ENCODE peak calls at places on chromosomes 4 and X, in seven cellular contexts. A is HCT116, G is GM12878, M is H1, V is K562, K is SK-N-SH, R is HepG2. D is an unnamed sample.

GRCh38 chrX:72572248-72573157 is at the start of gene HDAC8:
- DNase-seq in R (peak; percentile 76), V (peak; percentile 65), A (peak; percentile 70), K (peak; percentile 80), M (peak; percentile 61), G (peak; percentile 63), D (peak; percentile 2)

GRCh38 chrX:11768039-11768438 is 10.0 kb downstream of the MSL3 start:
- DNase-seq in K (no peak), V (no peak), M (no peak), G (no peak), A (no peak), R (no peak), D (no peak)

GRCh38 chr4:3334316-3334715 is 41.5 kb downstream of the RGS12 start:
- DNase-seq in G (no peak), V (no peak), A (no peak), M (no peak), R (no peak), K (no peak), D (no peak)

GRCh38 chrX:152913915-152914314 is 16.0 kb downstream of the ZNF185 start:
- DNase-seq in R (no peak), M (no peak), A (no peak), K (peak; percentile 69), V (no peak), G (no peak), D (no peak)

GRCh38 chrX:150753968-150754367 is 60.8 kb downstream of the MTMR1 start:
- DNase-seq in A (no peak), K (no peak), M (no peak), V (no peak), G (no peak), R (no peak), D (no peak)

GRCh38 chr4:98612318-98613250 is 45.8 kb downstream of the TSPAN5 start:
- DNase-seq in V (no peak), K (no peak), R (no peak), M (no peak), A (no peak), G (no peak), D (no peak)

GRCh38 chrX:39152106-39152649 is 350.9 kb downstream of the MID1IP1 start:
- DNase-seq in M (peak; percentile 85), K (peak; percentile 65), R (no peak), V (peak; percentile 77), A (no peak), G (no peak), D (no peak)

GRCh38 chrX:31178769-31179125 is 106.9 kb upstream of the FTHL17 start:
- DNase-seq in K (no peak), A (no peak), V (no peak), R (no peak), G (no peak), M (no peak), D (no peak)

GRCh38 chr4:15333692-15334633 is 93.9 kb upstream of the C1QTNF7 start:
- DNase-seq in R (no peak), G (peak; percentile 32), A (no peak), K (no peak), M (no peak), V (no peak), D (no peak)

GRCh38 chr4:56650259-56651070 is 30.6 kb downstream of the HOPX start:
- DNase-seq in V (no peak), K (no peak), R (no peak), M (no peak), A (no peak), G (no peak), D (no peak)

GRCh38 chr4:1572964-1573720 is 111.0 kb downstream of the FAM53A start:
- DNase-seq in G (no peak), M (no peak), R (no peak), K (no peak), A (no peak), V (no peak), D (no peak)

GRCh38 chr4:7291372-7292135 is 99.2 kb downstream of the SORCS2 start:
- DNase-seq in G (no peak), M (no peak), A (no peak), V (no peak), R (no peak), K (no peak), D (peak; percentile 54)

GRCh38 chr4:109649872-109650271 is 53.4 kb downstream of the CASP6 start:
- DNase-seq in R (no peak), K (no peak), G (peak; percentile 56), M (no peak), A (no peak), V (no peak), D (no peak)

DNA sequence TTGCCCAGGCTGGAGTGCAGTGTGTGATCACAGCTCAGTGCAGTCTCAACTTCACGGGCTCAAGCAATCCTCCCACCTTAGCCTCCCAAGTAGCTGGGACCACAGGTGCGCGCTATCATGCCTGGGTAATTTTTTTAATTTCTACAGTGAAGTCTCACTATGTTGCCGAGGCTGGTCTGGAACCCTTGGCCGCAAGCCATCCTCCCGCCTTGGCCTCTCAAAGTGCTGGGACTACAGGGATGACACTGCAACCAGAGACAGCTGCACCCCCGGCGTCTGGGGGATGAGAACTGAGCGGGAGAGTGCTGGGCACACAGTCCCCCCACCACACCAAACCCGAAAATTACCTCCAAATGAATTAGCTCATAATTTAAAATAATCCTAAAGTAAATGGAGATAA is 33.1 kb upstream of the GTPBP6 start:
- DNase-seq in M (peak; percentile 22), R (no peak), V (no peak), K (no peak), G (no peak), A (no peak), D (no peak)
- TF ChIP-seq JUND in M (no peak), R (no peak), V (no peak), K (no peak), G (no peak), A (no peak), D (no peak)

DNA sequence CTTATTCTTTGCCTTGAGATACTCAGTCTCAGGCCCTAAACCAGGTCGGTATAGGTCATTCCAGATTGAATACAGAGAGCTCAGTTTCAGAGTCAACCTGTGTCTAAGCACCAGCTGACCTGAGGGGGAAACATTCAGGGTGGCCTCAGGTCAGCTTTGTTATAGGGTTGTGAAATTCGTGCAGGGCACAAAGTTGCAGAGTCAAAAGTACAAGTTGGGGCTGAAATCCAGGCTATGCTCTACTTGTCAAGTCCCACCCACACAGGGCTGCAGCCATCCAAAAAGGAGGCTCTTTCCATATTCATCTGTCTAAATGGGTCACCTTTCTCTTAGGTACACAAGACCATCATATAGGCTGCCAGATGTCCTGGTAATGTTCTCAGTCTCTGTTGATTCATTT is 89.7 kb downstream of the ITIH6 start:
- DNase-seq in R (peak; percentile 10), G (no peak), K (no peak), A (no peak), M (no peak), V (no peak), D (no peak)
- TF ChIP-seq JUND in R (no peak), G (no peak), K (no peak), A (no peak), M (no peak), V (no peak), D (no peak)

GRCh38 chr4:19402666-19403065 is 849.0 kb upstream of the SLIT2 start:
- DNase-seq in G (no peak), R (no peak), V (no peak), M (no peak), K (no peak), A (no peak), D (no peak)

GRCh38 chr4:19403786-19404185 is 847.9 kb upstream of the SLIT2 start:
- DNase-seq in K (no peak), R (no peak), A (no peak), G (no peak), V (no peak), M (no peak), D (no peak)

GRCh38 chr4:19400820-19401219 is 850.9 kb upstream of the SLIT2 start:
- DNase-seq in A (no peak), R (no peak), V (no peak), K (no peak), M (no peak), G (no peak), D (no peak)

GRCh38 chr4:19399001-19399400 is 852.7 kb upstream of the SLIT2 start:
- DNase-seq in A (no peak), M (no peak), G (no peak), K (no peak), R (no peak), V (no peak), D (no peak)
- TF ChIP-seq JUND in A (no peak), M (no peak), G (no peak), K (peak; percentile 44), R (no peak), V (no peak), D (no peak)

DNA sequence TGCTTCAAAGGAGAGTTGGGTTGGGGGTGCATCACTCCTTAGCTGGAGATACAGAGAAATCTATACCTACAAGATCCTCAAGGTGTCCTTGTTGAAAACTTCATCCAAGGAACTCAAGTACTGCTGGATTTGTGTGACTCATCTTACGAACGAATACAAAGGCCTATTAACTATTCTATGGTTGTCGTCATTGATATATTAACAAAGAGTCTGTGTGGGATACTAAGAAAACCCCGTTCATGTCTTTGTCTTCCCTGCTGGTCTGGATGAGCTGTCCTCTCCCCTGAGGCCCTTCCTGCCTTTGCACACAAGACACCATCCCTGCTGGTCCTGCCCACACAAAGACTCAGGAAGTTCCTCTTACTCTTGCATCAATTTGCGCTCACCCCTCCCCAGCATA is 54.9 kb upstream of the IRF2 start:
- DNase-seq in M (no peak), A (no peak), R (no peak), V (no peak), K (no peak), G (no peak), D (no peak)
- TF ChIP-seq JUND in M (no peak), A (no peak), R (no peak), V (no peak), K (no peak), G (no peak), D (no peak)

GRCh38 chr4:48315728-48316630 is 25.4 kb upstream of the SLAIN2 start:
- DNase-seq in R (peak; percentile 54), K (peak; percentile 60), A (peak; percentile 66), V (peak; percentile 44), M (no peak), G (no peak), D (peak; percentile 74)
- TF ChIP-seq JUND in R (no peak), K (no peak), A (no peak), V (no peak), M (no peak), G (no peak), D (no peak)